ENCODE peak calls at places on chromosome 11, in ten cellular contexts. B, D, H, L, K, I, G, T, O and N are unnamed samples.

GRCh38 chr11:103652013-103652412 is 384.4 kb upstream of the DDI1 start:
- DNase-seq in B (no peak), D (peak; percentile 39), H (peak; percentile 88), L (no peak), K (no peak), I (no peak), G (peak; percentile 45), T (no peak), O (no peak), N (no peak)

GRCh38 chr11:117618956-117619355 is 178.1 kb downstream of the DSCAML1 start:
- DNase-seq in B (no peak), D (no peak), H (no peak), L (peak; percentile 22), K (no peak), I (no peak), G (no peak), T (no peak), O (no peak), N (no peak)

GRCh38 chr11:62337682-62338181 is 484 bp downstream of the ASRGL1 start:
- DNase-seq in B (no peak), D (no peak), H (peak; percentile 7), L (peak; percentile 31), K (no peak), I (no peak), G (peak; percentile 21), T (no peak), O (peak; percentile 20), N (no peak)

GRCh38 chr11:101049123-101049522 is 80.5 kb downstream of the PGR start:
- DNase-seq in B (no peak), D (no peak), H (no peak), L (no peak), K (no peak), I (no peak), G (no peak), T (no peak), O (no peak), N (peak; percentile 16)

GRCh38 chr11:111788051-111788450 is 21.9 kb upstream of the PPP2R1B start:
- DNase-seq in B (no peak), D (no peak), H (no peak), L (no peak), K (no peak), I (no peak), G (no peak), T (no peak), O (peak; percentile 53), N (no peak)

GRCh38 chr11:134124660-134125451 is 56.0 kb downstream of the JAM3 start:
- DNase-seq in B (peak; percentile 30), D (peak; percentile 35), H (peak; percentile 71), L (no peak), K (peak; percentile 52), I (no peak), G (peak; percentile 82), T (no peak), O (peak; percentile 62), N (no peak)

GRCh38 chr11:17780668-17781067 is 46.1 kb downstream of the KCNC1 start:
- DNase-seq in B (no peak), D (no peak), H (no peak), L (no peak), K (no peak), I (no peak), G (no peak), T (no peak), O (no peak), N (no peak)

GRCh38 chr11:122727101-122727929 is 71.8 kb downstream of the UBASH3B start:
- DNase-seq in B (peak; percentile 43), D (no peak), H (no peak), L (no peak), K (no peak), I (no peak), G (peak; percentile 45), T (no peak), O (no peak), N (no peak)

GRCh38 chr11:130020323-130020722 is 17.7 kb upstream of the PRDM10 start:
- DNase-seq in B (no peak), D (no peak), H (peak; percentile 60), L (no peak), K (no peak), I (no peak), G (no peak), T (no peak), O (no peak), N (peak; percentile 19)

GRCh38 chr11:70430671-70431574 is 32.6 kb downstream of the CTTN start:
- DNase-seq in B (no peak), D (no peak), H (no peak), L (no peak), K (no peak), I (no peak), G (no peak), T (no peak), O (no peak), N (no peak)

GRCh38 chr11:63537293-63538101 is 889 bp downstream of the PLAAT4 start:
- DNase-seq in B (no peak), D (peak; percentile 95), H (peak; percentile 96), L (no peak), K (no peak), I (no peak), G (peak; percentile 20), T (peak; percentile 54), O (peak; percentile 65), N (peak; percentile 85)

GRCh38 chr11:35907648-35908431 is 36.0 kb upstream of the LDLRAD3 start:
- DNase-seq in B (no peak), D (peak; percentile 92), H (peak; percentile 66), L (no peak), K (no peak), I (no peak), G (peak; percentile 90), T (no peak), O (no peak), N (peak; percentile 82)

GRCh38 chr11:10322830-10323792 is 18.2 kb downstream of the ADM start:
- DNase-seq in B (peak; percentile 43), D (peak; percentile 93), H (peak; percentile 85), L (peak; percentile 51), K (no peak), I (no peak), G (peak; percentile 89), T (peak; percentile 65), O (peak; percentile 24), N (peak; percentile 84)

GRCh38 chr11:92557848-92558247 is 333.2 kb downstream of the FAT3 start:
- DNase-seq in B (no peak), D (no peak), H (no peak), L (no peak), K (no peak), I (no peak), G (no peak), T (no peak), O (no peak), N (no peak)

GRCh38 chr11:611001-611996 is 4.5 kb downstream of the IRF7 start:
- DNase-seq in B (no peak), D (no peak), H (no peak), L (no peak), K (no peak), I (no peak), G (no peak), T (no peak), O (no peak), N (no peak)

GRCh38 chr11:68897441-68897840 is 6.2 kb downstream of the MRPL21 start:
- DNase-seq in B (no peak), D (no peak), H (no peak), L (no peak), K (no peak), I (no peak), G (no peak), T (no peak), O (no peak), N (no peak)

GRCh38 chr11:66281001-66281400 is 3.0 kb downstream of the CNIH2 start:
- DNase-seq in B (no peak), D (no peak), H (peak; percentile 31), L (no peak), K (no peak), I (no peak), G (no peak), T (no peak), O (no peak), N (no peak)

GRCh38 chr11:75298191-75298590 is 53.3 kb downstream of the ARRB1 start:
- DNase-seq in B (no peak), D (no peak), H (peak; percentile 13), L (no peak), K (no peak), I (no peak), G (no peak), T (peak; percentile 86), O (no peak), N (no peak)

GRCh38 chr11:130897262-130898182 is 18.8 kb downstream of the SNX19 start:
- DNase-seq in B (no peak), D (peak; percentile 83), H (peak; percentile 99), L (no peak), K (no peak), I (peak; percentile 96), G (peak; percentile 95), T (no peak), O (peak; percentile 69), N (peak; percentile 85)

GRCh38 chr11:10386861-10387208 is 68.2 kb upstream of the AMPD3 start:
- DNase-seq in B (no peak), D (no peak), H (no peak), L (no peak), K (no peak), I (no peak), G (no peak), T (no peak), O (no peak), N (no peak)

GRCh38 chr11:71388637-71389235 is 59.5 kb downstream of the DHCR7 start:
- DNase-seq in B (no peak), D (no peak), H (no peak), L (no peak), K (no peak), I (no peak), G (no peak), T (no peak), O (no peak), N (no peak)

GRCh38 chr11:11944444-11944843 is 64.0 kb downstream of the DKK3 start:
- DNase-seq in B (no peak), D (no peak), H (no peak), L (no peak), K (no peak), I (no peak), G (no peak), T (no peak), O (no peak), N (no peak)

GRCh38 chr11:133075351-133075750 is 456.9 kb downstream of the OPCML start:
- DNase-seq in B (no peak), D (no peak), H (no peak), L (no peak), K (no peak), I (no peak), G (no peak), T (no peak), O (no peak), N (no peak)

GRCh38 chr11:121347094-121347493 is 54.5 kb downstream of the SC5D start:
- DNase-seq in B (no peak), D (no peak), H (no peak), L (no peak), K (no peak), I (no peak), G (no peak), T (no peak), O (no peak), N (no peak)

GRCh38 chr11:121688860-121689614 is 236.3 kb upstream of the SORL1-AS1 start:
- DNase-seq in B (no peak), D (no peak), H (peak; percentile 49), L (no peak), K (no peak), I (no peak), G (no peak), T (no peak), O (no peak), N (no peak)

GRCh38 chr11:65651589-65652510 is 10.9 kb downstream of the RELA start:
- DNase-seq in B (peak; percentile 47), D (peak; percentile 33), H (peak; percentile 39), L (no peak), K (no peak), I (no peak), G (peak; percentile 47), T (peak; percentile 42), O (peak; percentile 36), N (peak; percentile 19)

GRCh38 chr11:67252831-67253239 is 13.4 kb upstream of the GRK2 start:
- DNase-seq in B (peak; percentile 43), D (peak; percentile 50), H (peak; percentile 41), L (no peak), K (no peak), I (no peak), G (peak; percentile 81), T (no peak), O (no peak), N (peak; percentile 53)

GRCh38 chr11:116144387-116144958 is 628.3 kb downstream of the BUD13 start:
- DNase-seq in B (no peak), D (no peak), H (no peak), L (no peak), K (no peak), I (no peak), G (no peak), T (no peak), O (no peak), N (no peak)